ENCODE peak calls at places on chromosome 16, in six cellular contexts. R is NCI-H1694; A is germinal center; D is activated CD4-positive, alpha-beta T cell treated with anti-CD3 and anti-CD28 coated beads, Interleukin-2, amount 10 ng/mL, durations not matched to agents 7 days and 5 days; H is thoracic aorta; X is C1 segment of cervical spinal cord. W is an unnamed sample.

GRCh38 chr16:79067600-79067999 is 532.9 kb downstream of the MAF start:
- DNase-seq in D (no peak), R (no peak), H (no peak), A (no peak), X (no peak), W (no peak)

GRCh38 chr16:566475-567361 is at the start of gene NHLRC4:
- DNase-seq in D (peak; percentile 75), A (peak; percentile 82), X (no peak), R (no peak), H (no peak), W (peak; percentile 69)

GRCh38 chr16:69350536-69351133 is 951 bp downstream of the TMED6 start:
- DNase-seq in R (no peak), A (no peak), D (no peak), H (no peak), X (no peak), W (peak; percentile 58)

GRCh38 chr16:4489030-4489429 is 12.8 kb downstream of the HMOX2 start:
- DNase-seq in A (no peak), H (no peak), D (no peak), R (no peak), X (no peak), W (no peak)

GRCh38 chr16:53726625-53727024 is 22.7 kb downstream of the FTO start:
- DNase-seq in D (no peak), R (no peak), H (no peak), X (no peak), A (no peak), W (no peak)

GRCh38 chr16:83615553-83615952 is 192.2 kb upstream of the HSBP1 start:
- DNase-seq in A (no peak), X (no peak), R (no peak), H (no peak), D (no peak), W (no peak)

GRCh38 chr16:87583453-87584131 is 18.7 kb upstream of the JPH3 start:
- DNase-seq in A (no peak), H (no peak), R (no peak), X (no peak), D (no peak), W (no peak)

GRCh38 chr16:87086156-87086555 is 231.0 kb downstream of the C16orf95 start:
- DNase-seq in D (no peak), A (no peak), R (no peak), H (no peak), X (no peak), W (no peak)

GRCh38 chr16:75323198-75323597 is 71.8 kb upstream of the BCAR1 start:
- DNase-seq in H (no peak), R (no peak), X (no peak), D (no peak), A (no peak), W (no peak)

GRCh38 chr16:57041182-57042156 is 50.9 kb upstream of the CPNE2 start:
- DNase-seq in X (no peak), A (peak; percentile 60), H (no peak), D (peak; percentile 88), R (no peak), W (peak; percentile 43)

GRCh38 chr16:89094252-89094901 is 725 bp downstream of the ACSF3 start:
- DNase-seq in A (peak; percentile 27), D (peak; percentile 28), X (no peak), H (no peak), R (no peak), W (no peak)

GRCh38 chr16:25035494-25036405 is 20.6 kb upstream of the ARHGAP17 start:
- DNase-seq in X (no peak), H (no peak), D (no peak), A (no peak), R (no peak), W (no peak)

GRCh38 chr16:73213761-73214480 is 166.0 kb upstream of the ZFHX3 start:
- DNase-seq in A (no peak), H (no peak), R (peak; percentile 41), X (no peak), D (no peak), W (no peak)

GRCh38 chr16:66524601-66525164 is 25.2 kb downstream of the TK2 start:
- DNase-seq in A (peak; percentile 70), H (no peak), X (peak; percentile 16), D (peak; percentile 32), R (no peak), W (no peak)

GRCh38 chr16:89308391-89309333 is 91.2 kb downstream of the ZNF778 start:
- DNase-seq in X (no peak), R (no peak), A (peak; percentile 62), D (peak; percentile 62), H (no peak), W (no peak)

GRCh38 chr16:86508028-86508946 is 2.0 kb upstream of the FOXF1 start:
- DNase-seq in R (no peak), X (no peak), H (no peak), D (no peak), A (no peak), W (no peak)

GRCh38 chr16:12406840-12407690 is 396.6 kb downstream of the CPPED1 start:
- DNase-seq in R (no peak), H (no peak), A (no peak), D (no peak), X (no peak), W (no peak)

GRCh38 chr16:58087209-58087913 is 41.8 kb downstream of the CFAP20 start:
- DNase-seq in R (no peak), D (no peak), X (no peak), H (no peak), A (no peak), W (no peak)